ENCODE peak calls at places on chromosomes 1 and 21, in seven cellular contexts. M is neuronal stem cell, V is mesendoderm, O is IMR-90, X is mesenchymal stem cell, F is H9, K is H1. E is an unnamed sample.

GRCh38 chr1:91173379-91173890 is 151.6 kb upstream of the ZNF644 start:
- DNase-seq in M (no peak), V (no peak), O (no peak), X (no peak), F (no peak), K (no peak), E (no peak)

GRCh38 chr1:245092638-245092976 is 62.2 kb upstream of the KIF26B start:
- DNase-seq in M (no peak), V (no peak), O (no peak), X (no peak), F (no peak), K (no peak), E (no peak)

GRCh38 chr1:79988401-79988800 is 981.9 kb upstream of the ADGRL4 start:
- DNase-seq in M (no peak), V (no peak), O (no peak), X (no peak), F (no peak), K (no peak), E (no peak)

GRCh38 chr1:56265205-56265604 is 314.2 kb downstream of the PLPP3 start:
- DNase-seq in M (no peak), V (no peak), O (no peak), X (no peak), F (no peak), K (no peak), E (no peak)

GRCh38 chr1:43009274-43009673 is 50.6 kb upstream of the SLC2A1 start:
- DNase-seq in M (no peak), V (no peak), O (no peak), X (no peak), F (no peak), K (no peak), E (no peak)

GRCh38 chr1:1858382-1859086 is 32.4 kb downstream of the GNB1 start:
- DNase-seq in M (peak; percentile 18), V (peak; percentile 87), O (peak; percentile 81), X (peak; percentile 92), F (peak; percentile 55), K (no peak), E (no peak)

GRCh38 chr21:39094847-39095525 is 88.3 kb downstream of the PSMG1 start:
- DNase-seq in M (no peak), V (peak; percentile 45), O (peak; percentile 93), X (peak; percentile 98), F (no peak), K (no peak), E (peak; percentile 67)

GRCh38 chr1:27057801-27058647 is 45.4 kb upstream of the TENT5B start:
- DNase-seq in M (no peak), V (peak; percentile 42), O (no peak), X (no peak), F (peak; percentile 77), K (peak; percentile 65), E (no peak)

GRCh38 chr1:227362039-227362438 is 43.7 kb upstream of the CDC42BPA start:
- DNase-seq in M (no peak), V (no peak), O (peak; percentile 56), X (no peak), F (no peak), K (no peak), E (no peak)

GRCh38 chr1:35707253-35708178 is 11.2 kb downstream of the C1orf216 start:
- DNase-seq in M (peak; percentile 81), V (peak; percentile 74), O (no peak), X (peak; percentile 18), F (peak; percentile 80), K (peak; percentile 79), E (peak; percentile 37)

GRCh38 chr1:53834776-53835175 is 3.3 kb downstream of the NDC1 start:
- DNase-seq in M (no peak), V (no peak), O (no peak), X (no peak), F (no peak), K (no peak), E (no peak)

GRCh38 chr1:167428418-167428817 is 89.9 kb downstream of the CD247 start:
- DNase-seq in M (no peak), V (no peak), O (no peak), X (peak; percentile 38), F (no peak), K (no peak), E (no peak)

GRCh38 chr1:192702212-192702993 is 66.5 kb downstream of the RGS13 start:
- DNase-seq in M (no peak), V (peak; percentile 42), O (peak; percentile 89), X (peak; percentile 92), F (no peak), K (no peak), E (no peak)

GRCh38 chr1:229844675-229845074 is 218.6 kb downstream of the URB2 start:
- DNase-seq in M (no peak), V (no peak), O (no peak), X (no peak), F (no peak), K (no peak), E (no peak)

GRCh38 chr1:97797403-97798183 is 123.2 kb downstream of the DPYD start:
- DNase-seq in M (no peak), V (no peak), O (peak; percentile 33), X (peak; percentile 14), F (no peak), K (no peak), E (no peak)

GRCh38 chr1:94863919-94864318 is 43.8 kb downstream of the SLC44A3 start:
- DNase-seq in M (no peak), V (peak; percentile 78), O (peak; percentile 87), X (peak; percentile 95), F (no peak), K (no peak), E (peak; percentile 90)

GRCh38 chr1:170617595-170618215 is 46.2 kb upstream of the PRRX1 start:
- DNase-seq in M (no peak), V (no peak), O (no peak), X (no peak), F (no peak), K (no peak), E (peak; percentile 2)

GRCh38 chr1:199102239-199102638 is 463.4 kb downstream of the PTPRC start:
- DNase-seq in M (no peak), V (no peak), O (no peak), X (no peak), F (no peak), K (no peak), E (no peak)

DNA sequence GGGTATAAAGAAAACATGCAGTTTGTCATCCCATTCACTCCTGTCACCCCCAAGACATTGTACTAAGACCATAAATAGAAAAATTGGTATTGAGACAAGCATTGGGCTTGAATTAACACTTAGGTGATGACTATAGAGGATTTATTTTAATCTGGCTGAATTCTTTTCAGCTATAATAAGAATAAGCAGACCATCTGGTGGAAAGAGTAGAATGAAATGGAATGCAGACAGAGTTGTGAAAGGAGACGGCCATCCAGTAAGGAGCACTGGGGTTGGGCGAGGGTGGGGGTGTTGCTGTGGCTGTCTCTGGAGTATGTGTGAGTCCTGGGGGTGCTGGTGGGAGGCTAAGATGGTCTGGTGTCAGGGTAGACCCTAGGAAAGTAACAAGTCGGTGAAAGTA is 125.0 kb upstream of the IVNS1ABP start:
- DNase-seq in M (no peak), V (no peak), O (peak; percentile 29), X (peak; percentile 45), F (no peak), K (no peak), E (no peak)
- H3K4me1 ChIP-seq in M (no peaks in the 10 kb centered on the region), V (no peaks in the 10 kb centered on the region), O (peaks cover 7% of the 10 kb centered on the region), X (peaks cover 12% of the 10 kb centered on the region), F (no peaks in the 10 kb centered on the region), K (no peaks in the 10 kb centered on the region), E (peaks cover 10% of the 10 kb centered on the region)

DNA sequence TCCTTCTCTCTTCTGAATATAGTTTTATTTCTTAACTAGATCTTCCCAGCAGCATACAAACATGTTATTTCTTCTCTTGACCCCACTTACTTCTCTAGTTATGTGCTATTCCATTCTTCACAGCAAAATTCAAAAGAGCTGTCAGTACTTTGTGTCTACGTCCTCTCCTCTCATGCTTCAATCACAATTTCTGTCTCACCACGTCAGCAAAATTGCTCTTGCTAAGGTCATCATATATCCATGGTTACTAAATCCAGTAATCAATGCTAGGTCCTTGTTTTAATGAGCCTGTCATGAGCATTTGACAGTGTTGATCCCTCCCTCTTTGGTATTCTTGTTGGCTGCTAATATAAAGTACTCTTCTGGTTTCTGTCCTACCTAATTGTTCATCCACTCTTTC is 214.2 kb downstream of the DENND1B start:
- DNase-seq in M (no peak), V (no peak), O (no peak), X (no peak), F (no peak), K (no peak), E (no peak)
- H2BK120ac ChIP-seq in M (no peak overlapping the region), V (no peak overlapping the region), O (no peak overlapping the region), X (no peak overlapping the region), F (no peak overlapping the region), K (no peak overlapping the region), E (no peak overlapping the region)

GRCh38 chr1:59673575-59674467 is 140.9 kb upstream of the HOOK1 start:
- DNase-seq in M (no peak), V (no peak), O (no peak), X (no peak), F (peak; percentile 37), K (no peak), E (peak; percentile 27)
- H3K4me1 ChIP-seq in M (peaks cover 33% of the 10 kb centered on the region), V (peaks cover 21% of the 10 kb centered on the region), O (peaks cover 4% of the 10 kb centered on the region), X (peaks cover 2% of the 10 kb centered on the region), F (peaks cover 10% of the 10 kb centered on the region), K (peaks cover 19% of the 10 kb centered on the region), E (peaks cover 20% of the 10 kb centered on the region)

GRCh38 chr21:46554431-46555224 is 50.3 kb downstream of the S100B start:
- DNase-seq in M (no peak), V (no peak), O (no peak), X (no peak), F (no peak), K (peak; percentile 39), E (no peak)
- H2BK120ac ChIP-seq in M (no peak overlapping the region), V (no peak overlapping the region), O (no peak overlapping the region), X (no peak overlapping the region), F (no peak overlapping the region), K (no peak overlapping the region), E (no peak overlapping the region)

GRCh38 chr1:201502511-201502857 is 4.4 kb downstream of the CSRP1 start:
- DNase-seq in M (no peak), V (no peak), O (no peak), X (no peak), F (no peak), K (no peak), E (no peak)
- H3K4me1 ChIP-seq in M (peaks cover 52% of the 10 kb centered on the region), V (peaks cover 13% of the 10 kb centered on the region), O (peaks cover 46% of the 10 kb centered on the region), X (peaks cover 22% of the 10 kb centered on the region), F (peaks cover 8% of the 10 kb centered on the region), K (peaks cover 30% of the 10 kb centered on the region), E (peaks cover 58% of the 10 kb centered on the region)

GRCh38 chr1:86504130-86504479 is 35.4 kb downstream of the CLCA1 start:
- DNase-seq in M (no peak), V (no peak), O (no peak), X (no peak), F (no peak), K (no peak), E (peak; percentile 45)
- H2BK120ac ChIP-seq in M (no peak overlapping the region), V (no peak overlapping the region), O (no peak overlapping the region), X (no peak overlapping the region), F (no peak overlapping the region), K (no peak overlapping the region), E (no peak overlapping the region)